ENCODE peak calls at places on chromosomes 12 and 14, in seven cellular contexts. Z is A673; Q is fibroblast of the aortic adventitia; T is sigmoid colon; X is effector memory CD4-positive, alpha-beta T cell; D is GM06990; I is AG09309. P is an unnamed sample.

GRCh38 chr14:105086833-105087307 is 21.6 kb upstream of the GPR132 start:
- DNase-seq in Z (peak; percentile 76), Q (peak; percentile 66), T (peak; percentile 89), X (peak; percentile 66), D (peak; percentile 90), I (no peak), P (no peak)

GRCh38 chr14:61281911-61282310 is 773 bp upstream of the TMEM30B start:
- DNase-seq in Z (no peak), Q (peak; percentile 63), T (no peak), X (no peak), D (no peak), I (no peak), P (no peak)

GRCh38 chr12:16524378-16524777 is 81.6 kb downstream of the LMO3 start:
- DNase-seq in Z (no peak), Q (no peak), T (no peak), X (no peak), D (no peak), I (no peak), P (no peak)

GRCh38 chr14:94021416-94022157 is 4.6 kb upstream of the OTUB2 start:
- DNase-seq in Z (no peak), Q (no peak), T (no peak), X (no peak), D (no peak), I (no peak), P (no peak)

GRCh38 chr14:21201732-21202462 is 46.0 kb upstream of the OR5AU1 start:
- DNase-seq in Z (no peak), Q (no peak), T (no peak), X (no peak), D (no peak), I (no peak), P (no peak)

GRCh38 chr12:77324763-77325468 is 259.5 kb upstream of the E2F7 start:
- DNase-seq in Z (peak; percentile 82), Q (peak; percentile 68), T (peak; percentile 80), X (no peak), D (peak; percentile 60), I (no peak), P (no peak)

GRCh38 chr12:102669056-102669455 is 188.7 kb upstream of the IGF1 start:
- DNase-seq in Z (no peak), Q (no peak), T (no peak), X (no peak), D (no peak), I (no peak), P (no peak)

GRCh38 chr12:73308079-73308478 is 1035.9 kb downstream of the TRHDE start:
- DNase-seq in Z (peak; percentile 5), Q (no peak), T (no peak), X (no peak), D (no peak), I (no peak), P (no peak)

GRCh38 chr14:49634547-49635334 is at the start of gene DNAAF2:
- DNase-seq in Z (peak; percentile 78), Q (peak; percentile 65), T (peak; percentile 80), X (peak; percentile 65), D (no peak), I (no peak), P (no peak)

GRCh38 chr14:53331921-53332320 is 178.8 kb upstream of the DDHD1 start:
- DNase-seq in Z (no peak), Q (no peak), T (no peak), X (no peak), D (no peak), I (no peak), P (no peak)

GRCh38 chr12:3101309-3102022 is 24.3 kb downstream of the TSPAN9 start:
- DNase-seq in Z (no peak), Q (peak; percentile 37), T (no peak), X (no peak), D (no peak), I (no peak), P (no peak)

GRCh38 chr12:74980510-74980909 is 229.1 kb downstream of the KCNC2 start:
- DNase-seq in Z (peak; percentile 26), Q (no peak), T (no peak), X (no peak), D (no peak), I (no peak), P (peak; percentile 25)

GRCh38 chr12:45490232-45490881 is 239.1 kb upstream of the ARID2 start:
- DNase-seq in Z (no peak), Q (no peak), T (no peak), X (no peak), D (no peak), I (no peak), P (no peak)
- H3K4me3 ChIP-seq in Z (no peak overlapping the region), Q (no peak overlapping the region), T (no peak overlapping the region), X (no peak overlapping the region), D (no peak overlapping the region), I (no peak overlapping the region), P (no peak overlapping the region)

DNA sequence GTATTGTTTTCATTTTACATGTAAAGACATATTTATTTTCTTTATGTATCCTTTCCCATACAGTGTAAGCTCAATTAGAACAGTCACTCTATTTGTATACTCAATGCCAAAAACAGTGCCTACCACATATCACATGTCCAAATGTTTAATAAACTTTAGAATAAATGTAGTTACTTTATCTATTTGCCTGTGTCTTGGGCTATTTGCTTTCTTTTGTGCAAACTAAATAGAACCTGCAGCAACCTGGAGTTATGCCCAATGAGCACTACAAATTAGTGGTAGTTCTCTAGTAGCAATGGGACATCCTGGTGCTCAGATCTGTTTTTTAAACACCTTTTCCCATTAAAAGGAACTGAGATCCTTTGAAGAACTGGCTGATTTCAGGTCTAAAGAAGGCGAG is 186.7 kb downstream of the PPFIA2 start:
- DNase-seq in Z (no peak), Q (no peak), T (no peak), X (no peak), D (no peak), I (no peak), P (no peak)
- H3K4me3 ChIP-seq in Z (no peak overlapping the region), Q (no peak overlapping the region), T (no peak overlapping the region), X (no peak overlapping the region), D (no peak overlapping the region), I (no peak overlapping the region), P (no peak overlapping the region)

GRCh38 chr12:57739914-57740538 is 1.5 kb upstream of the AGAP2 start:
- DNase-seq in Z (no peak), Q (no peak), T (no peak), X (no peak), D (no peak), I (no peak), P (no peak)
- H3K4me3 ChIP-seq in Z (no peak overlapping the region), Q (no peak overlapping the region), T (no peak overlapping the region), X (no peak overlapping the region), D (no peak overlapping the region), I (no peak overlapping the region), P (no peak overlapping the region)

GRCh38 chr12:121793836-121794531 is 496 bp upstream of the RHOF start:
- DNase-seq in Z (peak; percentile 94), Q (peak; percentile 92), T (peak; percentile 96), X (peak; percentile 89), D (peak; percentile 99), I (no peak), P (no peak)

GRCh38 chr12:121794532-121795028 is 1.1 kb upstream of the RHOF start:
- DNase-seq in Z (no peak), Q (no peak), T (peak; percentile 83), X (no peak), D (no peak), I (no peak), P (no peak)

GRCh38 chr12:121793501-121793835 is at the start of gene RHOF:
- DNase-seq in Z (no peak), Q (no peak), T (no peak), X (no peak), D (peak; percentile 91), I (no peak), P (no peak)

GRCh38 chr12:121791671-121792496 is 1.6 kb downstream of the RHOF start:
- DNase-seq in Z (no peak), Q (no peak), T (no peak), X (peak; percentile 59), D (no peak), I (no peak), P (no peak)

GRCh38 chr12:121792607-121793500 is 634 bp downstream of the RHOF start:
- DNase-seq in Z (no peak), Q (no peak), T (no peak), X (no peak), D (peak; percentile 82), I (no peak), P (no peak)
- H3K4me3 ChIP-seq in Z (peak overlapping the region; percentile 58), Q (peak overlapping the region; percentile 64), T (peak overlapping the region; percentile 39), X (peak overlapping the region; percentile 86), D (peak overlapping the region; percentile 87), I (peak overlapping the region; percentile 13), P (peak overlapping the region; percentile 73)

DNA sequence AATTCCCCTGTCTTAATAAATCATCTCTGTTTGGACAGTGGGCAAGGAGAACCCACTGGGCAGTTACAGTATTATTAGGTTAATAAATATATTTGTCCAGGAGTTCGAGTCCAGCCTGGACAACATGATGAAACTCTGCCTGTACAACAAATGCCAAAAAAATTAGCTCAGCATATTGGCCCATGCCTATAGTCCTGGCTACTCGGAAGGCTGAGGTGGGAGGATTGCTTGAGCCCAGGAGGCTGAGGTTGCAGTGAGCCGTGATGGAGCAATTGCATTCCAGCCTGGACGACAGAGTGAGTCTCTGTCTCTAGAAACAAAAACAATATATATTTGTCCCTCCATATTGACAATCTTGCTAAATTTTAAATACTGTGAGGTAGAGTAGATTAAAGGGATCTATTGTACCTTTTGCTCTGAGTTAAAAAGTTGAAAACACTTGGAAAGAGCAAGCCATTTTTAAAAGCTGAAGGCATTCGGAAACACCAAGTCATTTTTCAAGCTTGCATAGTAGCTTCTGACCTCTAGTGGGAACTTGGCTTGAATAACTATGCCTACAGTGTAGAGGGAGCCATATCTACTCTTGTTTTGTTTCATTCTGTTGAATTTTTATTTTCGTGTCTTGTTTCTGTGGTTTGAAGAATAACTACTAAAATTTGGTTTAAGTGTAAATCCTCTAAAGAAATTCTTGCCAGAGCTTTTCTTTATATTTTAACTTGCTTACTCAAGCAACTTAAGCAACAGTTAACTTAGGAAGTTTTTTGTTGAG is 14.6 kb upstream of the EEA1 start:
- DNase-seq in Z (no peak), Q (peak; percentile 83), T (no peak), X (no peak), D (peak; percentile 14), I (no peak), P (no peak)
- H3K4me3 ChIP-seq in Z (no peak overlapping the region), Q (no peak overlapping the region), T (no peak overlapping the region), X (no peak overlapping the region), D (no peak overlapping the region), I (no peak overlapping the region), P (no peak overlapping the region)

DNA sequence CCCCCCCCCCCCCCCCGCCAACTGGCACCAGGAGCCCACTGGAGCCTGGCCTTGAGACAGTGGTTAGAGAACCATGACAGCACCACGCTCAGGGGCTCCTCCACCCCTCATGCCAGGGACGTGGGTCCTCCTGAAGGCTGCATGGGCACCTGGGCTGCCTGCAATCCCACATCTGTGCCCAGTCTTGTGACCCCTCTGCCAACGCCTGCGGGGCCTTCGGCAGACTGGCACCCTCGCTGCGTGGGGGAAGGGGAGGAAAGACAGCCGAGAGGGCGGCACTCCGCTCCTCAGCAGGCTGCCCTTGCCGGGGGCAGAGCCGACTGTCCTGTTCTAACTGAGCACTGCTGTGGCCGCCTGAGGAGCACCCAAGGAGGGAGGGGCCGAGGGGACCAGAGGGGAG is 6.0 kb downstream of the LRTM2 start:
- DNase-seq in Z (no peak), Q (no peak), T (no peak), X (no peak), D (no peak), I (no peak), P (no peak)
- H3K4me3 ChIP-seq in Z (no peak overlapping the region), Q (no peak overlapping the region), T (no peak overlapping the region), X (no peak overlapping the region), D (no peak overlapping the region), I (no peak overlapping the region), P (no peak overlapping the region)

GRCh38 chr12:124259168-124260066 is 35.5 kb upstream of the RFLNA start:
- DNase-seq in Z (peak; percentile 10), Q (peak; percentile 10), T (no peak), X (no peak), D (no peak), I (no peak), P (no peak)
- H3K4me3 ChIP-seq in Z (no peak overlapping the region), Q (no peak overlapping the region), T (no peak overlapping the region), X (no peak overlapping the region), D (no peak overlapping the region), I (no peak overlapping the region), P (no peak overlapping the region)

P was measured in epithelial cell of proximal tubule.